ENCODE peak calls at places on chromosomes 6 and 20, in ten cellular contexts. E is sciatic nerve; Q is H54; B is CD4-positive, alpha-beta T cell; O is fibroblast of the aortic adventitia; J is activated naive CD4-positive, alpha-beta T cell; U is foreskin fibroblast; K is iPS-NIHi11; P is fibroblast of villous mesenchyme; H is NCI-H345. A is an unnamed sample.

GRCh38 chr20:309306-309840 is 12.0 kb downstream of the ZCCHC3 start:
- DNase-seq in U (peak; percentile 48), J (no peak), H (no peak), B (no peak), Q (no peak), P (peak; percentile 71), O (peak; percentile 49), K (no peak), E (no peak), A (no peak)

GRCh38 chr6:160190974-160191373 is 67.6 kb downstream of the SLC22A2 start:
- DNase-seq in U (no peak), B (no peak), P (no peak), E (no peak), O (no peak), H (no peak), Q (no peak), J (no peak), K (no peak), A (no peak)

GRCh38 chr6:30684386-30685156 is 1.9 kb downstream of the PPP1R18 start:
- DNase-seq in B (peak; percentile 41), Q (no peak), E (peak; percentile 77), J (no peak), O (no peak), H (no peak), P (peak; percentile 43), U (peak; percentile 51), K (no peak), A (peak; percentile 40)

GRCh38 chr6:133136177-133136896 is 104.8 kb upstream of the EYA4 start:
- DNase-seq in E (no peak), O (no peak), U (no peak), P (no peak), H (no peak), J (no peak), K (no peak), Q (no peak), B (no peak), A (no peak)

GRCh38 chr6:166687538-166688259 is 60.6 kb upstream of the RPS6KA2 start:
- DNase-seq in J (no peak), B (no peak), Q (no peak), U (no peak), K (peak; percentile 70), E (no peak), P (no peak), O (no peak), H (no peak), A (no peak)

GRCh38 chr20:46388201-46388836 is 18.1 kb downstream of the ELMO2 start:
- DNase-seq in U (no peak), H (no peak), B (no peak), P (no peak), E (no peak), J (no peak), Q (no peak), K (no peak), O (no peak), A (no peak)

GRCh38 chr20:57205625-57206219 is 60.7 kb downstream of the BMP7 start:
- DNase-seq in E (no peak), J (no peak), K (no peak), Q (peak; percentile 55), H (no peak), B (no peak), U (peak; percentile 32), P (peak; percentile 17), O (peak; percentile 9), A (no peak)

GRCh38 chr6:3163248-3163594 is 5.9 kb upstream of the TUBB2A start:
- DNase-seq in E (no peak), U (peak; percentile 38), K (no peak), H (no peak), Q (no peak), O (peak; percentile 19), P (no peak), B (no peak), J (no peak), A (no peak)

GRCh38 chr20:11271319-11271718 is 597.5 kb upstream of the JAG1 start:
- DNase-seq in O (no peak), B (no peak), J (no peak), Q (no peak), E (no peak), P (no peak), U (no peak), H (no peak), K (peak; percentile 79), A (no peak)

GRCh38 chr6:3231213-3232016 is 4.0 kb upstream of the TUBB2B start:
- DNase-seq in Q (peak; percentile 65), B (no peak), E (peak; percentile 79), J (no peak), U (peak; percentile 68), K (peak; percentile 66), H (peak; percentile 70), O (peak; percentile 66), P (peak; percentile 73), A (peak; percentile 84)

GRCh38 chr6:35426074-35426473 is 26.1 kb upstream of the FANCE start:
- DNase-seq in B (no peak), K (no peak), E (no peak), J (no peak), Q (no peak), O (no peak), H (no peak), U (no peak), P (no peak), A (no peak)

GRCh38 chr20:60857708-60858107 is 394.4 kb upstream of the CDH4 start:
- DNase-seq in O (peak; percentile 1), H (no peak), U (peak; percentile 33), P (peak; percentile 1), B (no peak), K (no peak), Q (peak; percentile 20), J (no peak), E (no peak), A (no peak)

GRCh38 chr6:125612400-125612846 is 137.0 kb upstream of the HEY2 start:
- DNase-seq in J (no peak), H (peak; percentile 69), U (no peak), O (peak; percentile 17), B (no peak), Q (no peak), P (no peak), E (no peak), K (no peak), A (no peak)

GRCh38 chr6:7579850-7580249 is 10.1 kb upstream of the SNRNP48 start:
- DNase-seq in K (no peak), E (no peak), O (no peak), H (no peak), J (no peak), B (no peak), P (no peak), U (no peak), Q (no peak), A (no peak)

GRCh38 chr20:12936020-12936419 is 72.8 kb upstream of the SPTLC3 start:
- DNase-seq in U (no peak), B (no peak), H (no peak), K (peak; percentile 23), O (no peak), P (no peak), J (no peak), Q (no peak), E (no peak), A (no peak)

GRCh38 chr6:100620085-100620484 is 155.4 kb upstream of the SIM1 start:
- DNase-seq in B (no peak), K (no peak), J (no peak), O (peak; percentile 79), Q (no peak), E (no peak), P (peak; percentile 85), U (peak; percentile 84), H (no peak), A (no peak)

GRCh38 chr6:24933868-24934401 is 1.8 kb downstream of the RIPOR2 start:
- DNase-seq in U (no peak), P (peak; percentile 28), Q (peak; percentile 35), E (no peak), K (peak; percentile 71), H (peak; percentile 15), J (no peak), B (no peak), O (no peak), A (no peak)

GRCh38 chr6:170212956-170213636 is 77.8 kb downstream of the DLL1 start:
- DNase-seq in P (no peak), U (no peak), E (peak; percentile 47), H (no peak), J (no peak), K (no peak), O (no peak), B (no peak), Q (no peak), A (peak; percentile 4)

GRCh38 chr6:159110013-159110412 is 59.2 kb upstream of the FNDC1 start:
- DNase-seq in J (no peak), H (peak; percentile 9), U (peak; percentile 32), E (no peak), P (peak; percentile 49), O (peak; percentile 46), B (no peak), K (peak; percentile 69), Q (peak; percentile 25), A (no peak)

GRCh38 chr20:50320005-50320909 is 129.6 kb downstream of the CEBPB start:
- DNase-seq in P (no peak), Q (no peak), E (no peak), B (no peak), J (no peak), K (no peak), O (no peak), U (no peak), H (no peak), A (no peak)

GRCh38 chr6:30998785-30999184 is 11.5 kb upstream of the MUC22 start:
- DNase-seq in K (no peak), H (no peak), O (no peak), E (no peak), J (no peak), U (peak; percentile 17), P (no peak), Q (no peak), B (no peak), A (no peak)

GRCh38 chr20:49510562-49511117 is 28.2 kb upstream of the KCNB1 start:
- DNase-seq in B (no peak), H (no peak), P (peak; percentile 87), J (no peak), Q (peak; percentile 69), O (peak; percentile 99), U (peak; percentile 65), E (peak; percentile 81), K (no peak), A (peak; percentile 52)

GRCh38 chr20:38224534-38224933 is 36.0 kb downstream of the KIAA1755 start:
- DNase-seq in U (no peak), P (no peak), H (no peak), J (no peak), E (no peak), B (no peak), Q (no peak), K (no peak), O (no peak), A (no peak)

GRCh38 chr6:167647750-167648470 is 178.8 kb upstream of the AFDN start:
- DNase-seq in B (no peak), Q (no peak), J (no peak), O (no peak), K (no peak), H (no peak), E (no peak), P (no peak), U (no peak), A (no peak)

GRCh38 chr6:16108996-16109658 is 19.8 kb upstream of the MYLIP start:
- DNase-seq in E (no peak), O (peak; percentile 86), U (no peak), H (no peak), Q (no peak), J (no peak), K (no peak), P (peak; percentile 82), B (no peak), A (no peak)

GRCh38 chr6:35070111-35070510 is 71.0 kb downstream of the TCP11 start:
- DNase-seq in H (no peak), U (no peak), P (no peak), Q (no peak), K (no peak), E (no peak), J (no peak), O (no peak), B (no peak), A (no peak)

GRCh38 chr20:38635721-38636285 is 34.2 kb downstream of the ARHGAP40 start:
- DNase-seq in Q (peak; percentile 39), J (no peak), P (no peak), B (no peak), U (no peak), E (no peak), H (no peak), K (no peak), O (peak; percentile 16), A (no peak)

GRCh38 chr20:32140603-32141002 is 31.1 kb downstream of the TM9SF4 start:
- DNase-seq in E (peak; percentile 25), K (no peak), B (no peak), Q (no peak), O (no peak), J (no peak), U (no peak), H (no peak), P (no peak), A (no peak)

A was measured in mucosa of gallbladder.